ENCODE peak calls at places on chromosomes 3 and 15, in eight cellular contexts. J is NB4, G is bronchial epithelial cell, H is fibroblast of the aortic adventitia, V is AG10803, A is thyroid gland, T is upper lobe of right lung, O is heart left ventricle. Q is an unnamed sample.

GRCh38 chr3:79344876-79345871 is 422.6 kb downstream of the ROBO1 start:
- DNase-seq in J (no peak), G (no peak), H (no peak), V (no peak), A (no peak), T (no peak), O (no peak), Q (no peak)

GRCh38 chr3:52346623-52347530 is 30.8 kb downstream of the DNAH1 start:
- DNase-seq in J (no peak), G (peak; percentile 37), H (peak; percentile 70), V (peak; percentile 85), A (no peak), T (no peak), O (peak; percentile 54), Q (no peak)

GRCh38 chr3:190306513-190307163 is 15.6 kb downstream of the CLDN1 start:
- DNase-seq in J (no peak), G (peak; percentile 98), H (peak; percentile 92), V (peak; percentile 82), A (no peak), T (no peak), O (no peak), Q (no peak)

GRCh38 chr15:67144609-67145306 is 79.4 kb downstream of the SMAD3 start:
- DNase-seq in J (peak; percentile 40), G (no peak), H (peak; percentile 90), V (peak; percentile 91), A (peak; percentile 3), T (no peak), O (no peak), Q (no peak)

GRCh38 chr3:69724722-69725435 is 14.4 kb upstream of the MITF start:
- DNase-seq in J (peak; percentile 48), G (no peak), H (peak; percentile 43), V (no peak), A (no peak), T (no peak), O (no peak), Q (no peak)

GRCh38 chr3:69775751-69776150 is 36.5 kb downstream of the MITF start:
- DNase-seq in J (no peak), G (no peak), H (no peak), V (no peak), A (no peak), T (no peak), O (no peak), Q (no peak)

GRCh38 chr15:52362497-52362896 is 66.9 kb upstream of the MYO5C start:
- DNase-seq in J (peak; percentile 5), G (peak; percentile 86), H (peak; percentile 83), V (peak; percentile 84), A (no peak), T (no peak), O (no peak), Q (no peak)

GRCh38 chr15:70474682-70475438 is 288.5 kb downstream of the UACA start:
- DNase-seq in J (peak; percentile 88), G (peak; percentile 97), H (peak; percentile 100), V (peak; percentile 94), A (peak; percentile 21), T (peak; percentile 90), O (peak; percentile 34), Q (no peak)

GRCh38 chr15:89492934-89493631 is 3.3 kb downstream of the RHCG start:
- DNase-seq in J (no peak), G (no peak), H (no peak), V (no peak), A (no peak), T (no peak), O (no peak), Q (no peak)

GRCh38 chr3:14503033-14503705 is 37.0 kb downstream of the GRIP2 start:
- DNase-seq in J (no peak), G (no peak), H (no peak), V (no peak), A (no peak), T (no peak), O (no peak), Q (no peak)

GRCh38 chr15:75625542-75626347 is at the start of gene SNUPN:
- DNase-seq in J (peak; percentile 99), G (peak; percentile 71), H (peak; percentile 88), V (peak; percentile 88), A (peak; percentile 95), T (peak; percentile 97), O (peak; percentile 96), Q (peak; percentile 98)

GRCh38 chr15:31483924-31484368 is 157.3 kb downstream of the KLF13 start:
- DNase-seq in J (no peak), G (no peak), H (no peak), V (no peak), A (no peak), T (peak; percentile 35), O (no peak), Q (no peak)

GRCh38 chr3:5016218-5017161 is 37.3 kb downstream of the BHLHE40 start:
- DNase-seq in J (peak; percentile 85), G (peak; percentile 92), H (peak; percentile 56), V (peak; percentile 42), A (no peak), T (no peak), O (peak; percentile 50), Q (peak; percentile 59)

DNA sequence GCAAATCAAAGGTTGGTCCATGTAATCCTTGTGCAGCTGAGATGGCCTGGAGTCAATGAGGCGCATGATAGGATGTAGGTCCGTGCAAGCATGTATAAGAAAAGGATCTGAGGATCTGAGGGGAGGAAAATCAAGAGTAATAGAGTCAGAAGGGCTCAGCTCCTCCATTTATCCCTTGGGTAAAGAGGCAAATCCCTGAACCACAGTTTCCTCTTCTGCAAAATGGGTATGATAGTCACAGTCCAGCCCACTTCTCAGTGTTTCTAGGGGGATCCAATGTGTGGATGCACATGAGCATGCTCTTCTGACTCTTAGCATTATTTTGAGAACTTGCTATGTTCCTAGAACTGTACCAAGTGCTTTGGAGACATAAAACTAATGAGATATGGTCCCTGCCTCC is 67.9 kb downstream of the BFSP2 start:
- DNase-seq in J (no peak), G (no peak), H (no peak), V (no peak), A (no peak), T (no peak), O (no peak), Q (no peak)
- H3K4me3 ChIP-seq in J (no peak overlapping the region), G (no peak overlapping the region), H (no peak overlapping the region), V (no peak overlapping the region), A (no peak overlapping the region), T (no peak overlapping the region), O (no peak overlapping the region), Q (peak overlapping the region; percentile 40)

GRCh38 chr3:169627073-169627472 is 36.4 kb downstream of the MECOM start:
- DNase-seq in J (no peak), G (no peak), H (no peak), V (no peak), A (no peak), T (no peak), O (no peak), Q (peak; percentile 47)
- TF ChIP-seq CTCF in J (no peak), G (no peak), H (no peak), V (no peak), A (no peak), T (no peak), O (no peak), Q (no peak)

DNA sequence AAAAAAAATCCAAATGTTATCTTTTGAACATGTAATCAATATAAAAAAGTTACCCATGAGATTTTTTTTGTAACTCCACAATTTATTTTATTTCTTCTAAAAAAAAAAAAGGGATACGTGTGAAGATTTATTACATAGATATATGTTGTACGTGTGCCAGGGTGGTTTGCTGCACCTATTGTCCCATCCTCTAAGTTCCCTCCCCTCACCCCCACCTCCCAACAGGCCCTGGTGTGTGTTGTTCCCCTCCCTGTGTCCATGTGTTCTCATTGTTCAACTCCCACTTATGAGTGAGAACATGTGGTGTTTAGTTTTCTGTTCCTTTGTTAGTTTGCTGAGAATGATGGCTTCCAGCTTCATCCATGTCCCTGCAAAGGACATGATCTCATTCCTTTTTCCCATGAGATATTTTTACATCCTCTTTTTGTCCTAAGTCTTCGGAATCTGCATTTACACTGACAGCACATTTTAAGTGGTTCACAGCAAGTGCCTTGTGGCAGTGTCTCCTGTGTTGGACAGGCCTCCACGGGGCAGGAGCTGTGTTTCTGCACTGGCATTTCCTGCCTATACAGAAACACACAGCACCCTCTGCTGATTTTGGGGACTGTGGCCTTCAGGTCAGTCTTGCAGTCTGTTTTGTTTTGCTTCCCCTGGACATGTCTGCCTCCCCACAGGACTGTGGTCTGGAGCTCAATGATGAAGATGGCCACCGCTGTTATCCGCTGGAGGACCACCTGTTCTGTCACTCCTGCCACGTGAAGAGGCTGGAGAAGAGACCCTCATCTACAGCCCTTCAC is 12.8 kb upstream of the SACM1L start:
- DNase-seq in J (peak; percentile 83), G (no peak), H (no peak), V (no peak), A (peak; percentile 28), T (no peak), O (no peak), Q (no peak)
- H3K4me3 ChIP-seq in J (peak overlapping the region; percentile 47), G (no peak overlapping the region), H (no peak overlapping the region), V (no peak overlapping the region), A (no peak overlapping the region), T (no peak overlapping the region), O (no peak overlapping the region), Q (no peak overlapping the region)

DNA sequence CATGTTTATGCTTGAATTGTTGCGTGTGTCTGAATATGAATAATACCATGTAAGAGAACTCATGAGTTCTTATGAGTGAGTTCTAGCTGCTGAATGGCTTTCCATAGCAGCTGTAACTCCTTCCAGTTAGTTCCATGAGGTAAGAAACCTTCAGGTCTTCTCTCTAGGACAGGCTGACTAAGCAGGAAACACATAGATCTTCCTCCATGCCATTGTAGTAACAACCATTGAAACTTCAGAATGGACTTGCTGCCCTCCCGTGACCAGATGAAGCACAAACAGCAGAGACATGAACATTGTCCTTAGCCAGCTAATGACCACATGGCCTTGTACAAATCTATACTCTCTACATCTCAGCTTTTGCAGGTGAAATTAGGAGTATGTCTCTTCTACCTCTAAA is 200.0 kb downstream of the ZNF385D start:
- DNase-seq in J (peak; percentile 38), G (peak; percentile 59), H (peak; percentile 49), V (peak; percentile 45), A (no peak), T (no peak), O (no peak), Q (no peak)
- TF ChIP-seq CTCF in J (no peak), G (no peak), H (peak; percentile 6), V (peak; percentile 39), A (no peak), T (no peak), O (no peak), Q (no peak)

GRCh38 chr15:69031013-69032001 is 16.8 kb downstream of the NOX5 start:
- DNase-seq in J (peak; percentile 60), G (peak; percentile 40), H (no peak), V (peak; percentile 25), A (peak; percentile 40), T (peak; percentile 82), O (peak; percentile 18), Q (peak; percentile 6)
- H3K4me3 ChIP-seq in J (no peak overlapping the region), G (peak overlapping the region; percentile 5), H (peak overlapping the region; percentile 25), V (peak overlapping the region; percentile 49), A (no peak overlapping the region), T (peak overlapping the region; percentile 41), O (peak overlapping the region; percentile 30), Q (no peak overlapping the region)

Q was measured in GM12865.